ENCODE peak calls at places on chromosomes 6 and 20, in ten cellular contexts. A, Z, I, X, H, V, W, E, R and J are unnamed samples.

GRCh38 chr20:57625181-57625958 is 5.1 kb upstream of the ZBP1 start:
- DNase-seq in I (no peak), R (no peak), A (no peak), Z (no peak), H (no peak), W (no peak), E (no peak), V (no peak), X (no peak), J (no peak)

GRCh38 chr6:168384045-168385038 is 56.6 kb upstream of the SMOC2 start:
- DNase-seq in I (no peak), E (no peak), H (no peak), W (no peak), V (no peak), A (no peak), Z (no peak), X (no peak), R (no peak), J (no peak)

GRCh38 chr20:36575066-36575743 is 1.8 kb downstream of the TGIF2 start:
- DNase-seq in W (peak), R (peak), A (no peak), I (no peak), Z (peak), X (no peak), H (no peak), V (peak), E (peak), J (peak)

GRCh38 chr6:170080828-170081368 is 210.0 kb downstream of the DLL1 start:
- DNase-seq in V (no peak), Z (no peak), E (no peak), X (no peak), A (no peak), H (no peak), I (no peak), R (peak), W (peak), J (peak)

GRCh38 chr6:135922170-135922569 is 70.7 kb downstream of the PDE7B start:
- DNase-seq in X (peak), A (no peak), E (peak), Z (peak), I (no peak), H (no peak), V (no peak), W (no peak), R (no peak), J (peak)

GRCh38 chr6:157873735-157874344 is 50.8 kb downstream of the SNX9 start:
- DNase-seq in I (peak), A (no peak), H (peak), R (peak), X (no peak), Z (peak), V (peak), W (peak), E (peak), J (peak)

GRCh38 chr6:7811441-7811840 is 85.5 kb downstream of the BMP6 start:
- DNase-seq in E (no peak), X (no peak), H (no peak), I (no peak), R (no peak), V (no peak), Z (no peak), W (no peak), A (no peak), J (no peak)

GRCh38 chr6:138815797-138816528 is 20.1 kb downstream of the ECT2L start:
- DNase-seq in Z (peak), X (peak), E (peak), R (peak), W (no peak), H (peak), A (no peak), V (no peak), I (no peak), J (peak)

GRCh38 chr20:64105846-64106434 is 1.4 kb downstream of the NPBWR2 start:
- DNase-seq in E (no peak), V (peak), X (no peak), H (no peak), A (no peak), R (no peak), W (peak), Z (no peak), I (no peak), J (no peak)

GRCh38 chr6:159487636-159488035 is 205.4 kb downstream of the SOD2 start:
- DNase-seq in W (no peak), X (no peak), R (no peak), H (no peak), V (no peak), E (no peak), A (no peak), I (no peak), Z (peak), J (no peak)

GRCh38 chr6:56279346-56280080 is 32.1 kb upstream of the COL21A1 start:
- DNase-seq in V (no peak), R (no peak), E (no peak), H (no peak), W (no peak), X (peak), Z (peak), A (no peak), I (no peak), J (no peak)

GRCh38 chr20:48295445-48295903 is 510.2 kb upstream of the SULF2 start:
- DNase-seq in I (no peak), R (peak), A (no peak), Z (peak), X (peak), W (no peak), E (peak), H (peak), V (no peak), J (no peak)

GRCh38 chr6:6461138-6461537 is 127.4 kb upstream of the LY86 start:
- DNase-seq in E (no peak), H (no peak), A (no peak), V (no peak), R (no peak), X (no peak), I (no peak), Z (no peak), W (no peak), J (no peak)